ENCODE peak calls at places on chromosomes 16 and 17, in five cellular contexts. T, K, F, A and N are unnamed samples.

GRCh38 chr17:68019336-68019674 is 16.2 kb upstream of the KPNA2 start:
- DNase-seq in K (no peak), F (no peak), T (no peak), A (no peak), N (no peak)

GRCh38 chr17:607341-608060 is 107.1 kb downstream of the VPS53 start:
- DNase-seq in T (no peak), K (no peak), A (no peak), F (no peak), N (no peak)

GRCh38 chr16:53848277-53848942 is 144.5 kb downstream of the FTO start:
- DNase-seq in A (no peak), F (no peak), T (no peak), K (no peak), N (no peak)

GRCh38 chr17:32259596-32259995 is 6.0 kb upstream of the RHBDL3 start:
- DNase-seq in A (peak; percentile 30), T (no peak), F (no peak), K (no peak), N (peak; percentile 78)

GRCh38 chr17:57623620-57624019 is 121.5 kb downstream of the CCDC182 start:
- DNase-seq in K (no peak), T (no peak), F (no peak), A (no peak), N (no peak)

GRCh38 chr17:7493941-7494340 is 9.8 kb downstream of the POLR2A start:
- DNase-seq in K (no peak), T (no peak), A (no peak), F (no peak), N (no peak)

GRCh38 chr16:56866955-56867830 is 2.2 kb downstream of the SLC12A3 start:
- DNase-seq in A (no peak), F (peak; percentile 64), K (no peak), T (peak; percentile 65), N (peak; percentile 35)

GRCh38 chr16:31471241-31471874 is 594 bp upstream of the TGFB1I1 start:
- DNase-seq in K (no peak), T (no peak), A (no peak), F (no peak), N (peak; percentile 45)

GRCh38 chr17:16881239-16881924 is 90.5 kb downstream of the TNFRSF13B start:
- DNase-seq in F (no peak), K (no peak), A (no peak), T (no peak), N (no peak)

GRCh38 chr16:87231295-87231694 is 85.9 kb downstream of the C16orf95 start:
- DNase-seq in A (no peak), K (no peak), T (no peak), F (no peak), N (no peak)

GRCh38 chr16:84878770-84879169 is 59.0 kb downstream of the CRISPLD2 start:
- DNase-seq in F (no peak), A (no peak), T (no peak), K (no peak), N (no peak)

GRCh38 chr17:41545829-41546410 is 17.8 kb upstream of the KRT19 start:
- DNase-seq in K (no peak), A (no peak), T (no peak), F (no peak), N (no peak)

GRCh38 chr16:85798283-85798776 is 1.0 kb downstream of the EMC8 start:
- DNase-seq in F (no peak), T (no peak), A (no peak), K (no peak), N (no peak)

GRCh38 chr16:24463196-24463945 is 76.0 kb upstream of the RBBP6 start:
- DNase-seq in T (no peak), F (no peak), K (no peak), A (no peak), N (no peak)

GRCh38 chr17:885971-886571 is 93.5 kb downstream of the NXN start:
- DNase-seq in T (no peak), A (no peak), F (peak; percentile 86), K (no peak), N (no peak)

GRCh38 chr17:61054430-61054829 is 345.2 kb upstream of the TBX2 start:
- DNase-seq in A (no peak), F (no peak), T (no peak), K (no peak), N (peak; percentile 11)

GRCh38 chr17:55273579-55274370 is 9.0 kb downstream of the HLF start:
- DNase-seq in K (no peak), T (no peak), F (peak; percentile 77), A (no peak), N (peak; percentile 87)
- H3K4me3 ChIP-seq in K (no peak overlapping the region), T (no peak overlapping the region), F (no peak overlapping the region), A (no peak overlapping the region), N (no peak overlapping the region)

GRCh38 chr17:71187145-71187878 is 933.5 kb upstream of the SOX9 start:
- DNase-seq in F (no peak), A (no peak), K (no peak), T (no peak), N (no peak)

GRCh38 chr17:71192848-71193247 is 928.0 kb upstream of the SOX9 start:
- DNase-seq in F (no peak), K (no peak), T (no peak), A (no peak), N (no peak)

GRCh38 chr17:71192039-71192555 is 928.7 kb upstream of the SOX9 start:
- DNase-seq in K (no peak), T (no peak), F (no peak), A (no peak), N (no peak)

GRCh38 chr17:71189493-71189831 is 931.4 kb upstream of the SOX9 start:
- DNase-seq in T (no peak), K (no peak), A (no peak), F (no peak), N (no peak)

GRCh38 chr17:71188811-71189492 is 931.9 kb upstream of the SOX9 start:
- DNase-seq in F (no peak), A (peak; percentile 84), K (no peak), T (no peak), N (peak; percentile 69)
- H3K4me3 ChIP-seq in F (no peak overlapping the region), A (no peak overlapping the region), K (no peak overlapping the region), T (no peak overlapping the region), N (no peak overlapping the region)

DNA sequence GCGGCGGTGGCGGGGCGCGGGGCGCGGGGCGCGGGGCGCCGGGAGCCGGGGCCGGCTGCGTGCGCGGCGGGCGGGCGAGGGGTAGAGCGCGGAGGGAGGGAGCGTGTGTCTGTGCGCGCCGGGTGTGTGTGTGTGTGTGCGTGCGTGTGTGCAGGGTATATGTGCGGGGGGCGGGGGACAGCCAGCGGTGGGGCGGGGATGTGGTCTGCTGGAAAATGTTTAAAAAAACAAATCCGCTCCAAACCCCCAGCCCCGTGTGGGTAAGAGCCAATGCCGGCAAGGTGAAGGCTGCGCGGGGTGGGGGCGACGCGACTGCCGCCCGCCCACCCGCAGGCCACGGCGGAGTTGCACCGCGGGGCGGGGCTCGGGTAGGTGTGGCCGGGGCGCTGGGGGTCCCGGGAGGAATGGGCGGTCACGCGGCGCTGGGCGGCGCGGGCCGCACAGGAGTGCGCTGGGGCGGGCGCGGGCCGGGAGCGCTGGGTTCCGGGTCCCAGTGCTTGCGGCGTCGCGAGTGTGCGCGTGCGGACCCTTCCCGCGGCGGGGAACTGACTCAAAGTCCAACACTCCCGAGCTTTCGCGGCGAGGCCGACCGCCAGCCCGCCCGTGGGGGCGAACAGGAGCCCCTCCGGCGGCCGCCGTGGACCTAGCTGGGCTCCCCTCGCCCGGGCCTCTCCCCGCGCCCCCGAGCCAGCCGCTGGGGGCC is at the start of gene CYGB:
- DNase-seq in K (no peak), A (no peak), F (no peak), T (no peak), N (no peak)
- H3K4me3 ChIP-seq in K (peak within 1 kb of the TSS; percentile 27), A (peak within 1 kb of the TSS; percentile 55), F (no peak within 1 kb of the TSS), T (no peak within 1 kb of the TSS), N (peak within 1 kb of the TSS; percentile 43)

GRCh38 chr17:42889809-42890208 is 10.8 kb upstream of the G6PC1 start:
- DNase-seq in A (no peak), K (no peak), T (no peak), F (no peak), N (no peak)

GRCh38 chr17:42898147-42898807 is 2.3 kb upstream of the G6PC1 start:
- DNase-seq in K (no peak), T (no peak), F (no peak), A (no peak), N (no peak)

GRCh38 chr17:42894283-42895184 is 6.1 kb upstream of the G6PC1 start:
- DNase-seq in F (peak; percentile 78), T (no peak), K (no peak), A (no peak), N (no peak)

GRCh38 chr17:42891539-42892152 is 9.0 kb upstream of the G6PC1 start:
- DNase-seq in K (no peak), A (peak; percentile 4), F (no peak), T (no peak), N (no peak)

DNA sequence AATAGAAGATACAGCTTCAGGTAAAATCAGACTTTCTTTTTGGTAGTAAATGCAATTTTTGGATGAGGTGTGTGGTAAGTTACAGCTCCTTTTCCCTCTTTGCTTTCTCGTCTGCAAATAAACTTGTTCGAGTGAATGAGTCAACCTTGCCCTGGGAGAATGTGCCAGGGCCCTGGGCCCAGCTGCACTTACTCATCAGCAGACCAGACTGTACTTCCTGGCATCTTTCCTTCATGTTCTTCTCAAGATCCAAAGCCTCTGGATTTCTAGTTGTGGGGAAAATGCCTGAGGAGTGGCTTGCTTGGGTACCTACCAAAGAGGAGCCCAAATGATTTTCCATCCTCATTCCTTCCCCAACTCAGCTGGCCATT is 5.4 kb upstream of the G6PC1 start:
- DNase-seq in K (no peak), F (peak; percentile 71), A (peak; percentile 41), T (no peak), N (peak; percentile 81)
- H3K4me3 ChIP-seq in K (no peak overlapping the region), F (no peak overlapping the region), A (no peak overlapping the region), T (no peak overlapping the region), N (no peak overlapping the region)

GRCh38 chr16:2970563-2970962 is 1.4 kb downstream of the PAQR4 start:
- DNase-seq in K (no peak), A (no peak), F (no peak), T (no peak), N (no peak)
- H3K4me3 ChIP-seq in K (no peak overlapping the region), A (peak overlapping the region; percentile 67), F (no peak overlapping the region), T (peak overlapping the region; percentile 100), N (no peak overlapping the region)

GRCh38 chr17:48626470-48627241 is 498 bp upstream of the HOXB9 start:
- DNase-seq in A (no peak), T (no peak), K (no peak), F (no peak), N (no peak)
- H3K4me3 ChIP-seq in A (peak overlapping the region; percentile 42), T (peak overlapping the region; percentile 52), K (peak overlapping the region; percentile 17), F (no peak overlapping the region), N (no peak overlapping the region)

GRCh38 chr17:13600475-13601316 is 1.0 kb downstream of the HS3ST3A1 start:
- DNase-seq in F (no peak), K (no peak), A (no peak), T (no peak), N (peak; percentile 67)

GRCh38 chr17:13601317-13601775 is 383 bp downstream of the HS3ST3A1 start:
- DNase-seq in T (no peak), A (no peak), K (no peak), F (no peak), N (peak; percentile 52)

GRCh38 chr17:13598353-13599167 is 3.2 kb downstream of the HS3ST3A1 start:
- DNase-seq in T (no peak), F (no peak), A (no peak), K (no peak), N (no peak)

GRCh38 chr17:13599168-13599577 is 2.6 kb downstream of the HS3ST3A1 start:
- DNase-seq in A (no peak), F (no peak), K (no peak), T (no peak), N (no peak)

GRCh38 chr17:13599808-13600398 is 1.8 kb downstream of the HS3ST3A1 start:
- DNase-seq in F (no peak), K (no peak), A (no peak), T (no peak), N (peak; percentile 26)
- H3K4me3 ChIP-seq in F (no peak overlapping the region), K (no peak overlapping the region), A (peak overlapping the region; percentile 86), T (no peak overlapping the region), N (peak overlapping the region; percentile 80)